ENCODE peak calls at places on chromosome 1, in four cellular contexts. B is CD4-positive, CD25-positive, alpha-beta regulatory T cell; M is effector CD4-positive, alpha-beta T cell; S is posterior cingulate gyrus. G is an unnamed sample.

GRCh38 chr1:236766506-236766905 is 28.6 kb upstream of the MTR start:
- DNase-seq in S (no peak), M (no peak), B (no peak), G (no peak)

GRCh38 chr1:58395355-58395754 is 151.2 kb downstream of the OMA1 start:
- DNase-seq in B (no peak), S (no peak), M (no peak), G (no peak)

GRCh38 chr1:9473032-9473792 is 66.1 kb upstream of the SLC25A33 start:
- DNase-seq in S (no peak), B (no peak), M (no peak), G (no peak)

GRCh38 chr1:35715568-35716002 is 3.1 kb downstream of the C1orf216 start:
- DNase-seq in S (peak), M (peak), B (peak), G (peak)

GRCh38 chr1:95753382-95754016 is 519.5 kb downstream of the RWDD3 start:
- DNase-seq in B (no peak), M (no peak), S (no peak), G (no peak)

GRCh38 chr1:63915121-63915520 is 141.3 kb downstream of the ROR1 start:
- DNase-seq in M (no peak), S (no peak), B (no peak), G (no peak)

GRCh38 chr1:185338719-185339622 is 21.9 kb upstream of the IVNS1ABP start:
- DNase-seq in S (no peak), M (peak), B (no peak), G (no peak)

GRCh38 chr1:70910013-70910412 is 137.6 kb downstream of the PTGER3 start:
- DNase-seq in M (no peak), B (no peak), S (no peak), G (no peak)

GRCh38 chr1:220281159-220281574 is 8.9 kb upstream of the RAB3GAP2 start:
- DNase-seq in S (no peak), B (no peak), M (no peak), G (no peak)